ENCODE peak calls at places on chromosome 13, in four cellular contexts. Q is WTC11, X is SK-N-SH, P is HepG2. H is an unnamed sample.

GRCh38 chr13:72463561-72463960 is 263.9 kb downstream of the MZT1 start:
- DNase-seq in Q (no peak), P (no peak), X (no peak), H (no peak)

GRCh38 chr13:73300718-73301425 is 242.1 kb downstream of the KLF5 start:
- DNase-seq in P (no peak), X (no peak), Q (no peak), H (no peak)

GRCh38 chr13:104206450-104207044 is 1140.3 kb upstream of the SLC10A2 start:
- DNase-seq in P (no peak), Q (no peak), X (no peak), H (no peak)

GRCh38 chr13:46783504-46783903 is 13.5 kb downstream of the ESD start:
- DNase-seq in X (no peak), P (no peak), Q (no peak), H (no peak)

GRCh38 chr13:89923731-89924130 is 1423.8 kb upstream of the MIR17HG start:
- DNase-seq in Q (no peak), P (no peak), X (no peak), H (no peak)

GRCh38 chr13:34793301-34793700 is 148.8 kb upstream of the NBEA start:
- DNase-seq in P (no peak), X (no peak), Q (no peak), H (no peak)

GRCh38 chr13:46617382-46617781 is 64.4 kb downstream of the LRCH1 start:
- DNase-seq in Q (no peak), X (no peak), P (no peak), H (no peak)

GRCh38 chr13:33544308-33544707 is 258.8 kb upstream of the STARD13 start:
- DNase-seq in Q (no peak), P (no peak), X (no peak), H (no peak)

GRCh38 chr13:67285611-67286010 is 55.5 kb upstream of the PCDH9 start:
- DNase-seq in P (no peak), Q (no peak), X (no peak), H (no peak)

GRCh38 chr13:40101708-40102359 is 446.4 kb downstream of the COG6 start:
- DNase-seq in P (no peak), X (no peak), Q (no peak), H (no peak)

DNA sequence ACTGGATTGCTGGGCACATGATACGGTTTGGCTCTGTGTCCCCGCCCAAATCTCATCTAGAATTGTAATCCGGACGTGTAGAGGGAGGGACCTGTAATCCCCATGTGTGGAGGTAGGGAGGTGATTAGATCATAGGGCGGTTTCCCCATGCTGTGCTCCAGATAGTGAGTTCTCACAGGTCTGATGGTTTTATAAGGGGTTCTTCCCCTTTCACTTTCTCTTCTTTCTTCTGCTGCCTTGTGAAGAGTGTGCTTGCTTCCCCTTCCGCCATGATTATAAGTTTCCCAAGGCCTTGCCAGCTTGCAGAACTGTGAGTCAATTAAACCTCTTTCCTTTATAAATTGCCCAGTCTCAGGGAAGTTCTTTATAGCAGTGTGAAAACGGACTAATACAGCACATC is 32.6 kb upstream of the MTIF3 start:
- DNase-seq in X (no peak), P (no peak), Q (no peak), H (no peak)
- TF ChIP-seq FOXJ3 in X (no peak), P (no peak), Q (no peak), H (no peak)

GRCh38 chr13:99431927-99432636 is 69.2 kb upstream of the TM9SF2 start:
- DNase-seq in Q (no peak), P (no peak), X (no peak), H (no peak)

GRCh38 chr13:99426426-99426825 is 74.8 kb upstream of the TM9SF2 start:
- DNase-seq in P (no peak), X (no peak), Q (no peak), H (no peak)

GRCh38 chr13:99432637-99433542 is 68.4 kb upstream of the TM9SF2 start:
- DNase-seq in P (peak), X (no peak), Q (peak), H (peak)

GRCh38 chr13:99433543-99434075 is 67.7 kb upstream of the TM9SF2 start:
- DNase-seq in Q (no peak), X (no peak), P (no peak), H (no peak)

GRCh38 chr13:99429670-99430069 is 71.6 kb upstream of the TM9SF2 start:
- DNase-seq in P (no peak), X (no peak), Q (no peak), H (no peak)
- TF ChIP-seq FOXJ3 in P (no peak), X (no peak), Q (no peak), H (no peak)

DNA sequence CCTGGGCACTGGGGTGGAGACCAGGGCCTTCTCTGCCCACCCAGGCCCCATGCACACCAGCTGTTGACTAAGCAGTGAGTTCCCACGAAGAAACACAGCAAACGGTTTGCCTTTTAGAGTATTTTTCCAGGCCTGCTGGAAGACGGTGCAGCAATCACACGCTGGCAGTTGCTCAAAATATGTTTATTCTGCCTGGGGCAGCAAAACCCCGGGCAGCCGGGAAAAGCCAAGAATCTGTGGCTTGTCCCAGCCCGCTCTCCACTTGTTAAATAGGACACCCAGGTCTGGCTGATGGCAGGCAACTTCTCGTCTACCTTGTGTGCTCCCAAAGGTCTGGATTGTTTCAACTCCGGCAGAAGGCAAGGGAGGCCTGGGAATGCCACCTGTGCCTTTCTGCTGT is 40.8 kb downstream of the GGACT start:
- DNase-seq in Q (no peak), P (no peak), X (peak), H (no peak)
- TF ChIP-seq FOXJ3 in Q (no peak), P (no peak), X (no peak), H (no peak)

GRCh38 chr13:50745542-50745941 is 98.0 kb downstream of the DLEU7 start:
- DNase-seq in P (no peak), Q (no peak), X (no peak), H (no peak)
- TF ChIP-seq FOXJ3 in P (no peak), Q (no peak), X (no peak), H (no peak)

H was measured in K562.